ENCODE peak calls at places on chromosomes 4 and X, in seven cellular contexts. O, D, T, H, E, I and S are unnamed samples.

GRCh38 chr4:129362685-129363274 is 266.8 kb downstream of the C4orf33 start:
- DNase-seq in T (peak), E (peak), O (peak), I (peak), D (no peak), H (peak), S (peak)

GRCh38 chr4:79865253-79865652 is 207.8 kb downstream of the ANTXR2 start:
- DNase-seq in T (no peak), E (no peak), O (peak), I (no peak), D (no peak), H (no peak), S (no peak)

GRCh38 chr4:15655223-15656037 is at the start of gene FBXL5:
- DNase-seq in I (peak), H (peak), E (peak), O (no peak), T (peak), D (peak), S (peak)

GRCh38 chr4:188941524-188942109 is 802.4 kb downstream of the TRIML1 start:
- DNase-seq in E (no peak), I (no peak), D (no peak), H (no peak), T (no peak), O (peak), S (no peak)

GRCh38 chr4:7186516-7187296 is 5.6 kb upstream of the SORCS2 start:
- DNase-seq in D (no peak), I (no peak), H (peak), T (no peak), O (no peak), E (no peak), S (no peak)

GRCh38 chr4:145734576-145735329 is 54.8 kb downstream of the C4orf51 start:
- DNase-seq in I (peak), E (peak), O (peak), T (peak), H (no peak), D (no peak), S (no peak)

GRCh38 chrX:115966920-115967319 is 203.6 kb upstream of the AGTR2 start:
- DNase-seq in T (no peak), H (no peak), D (no peak), I (no peak), O (no peak), E (no peak), S (no peak)

GRCh38 chr4:13797061-13797460 is 169.5 kb upstream of the BOD1L1 start:
- DNase-seq in T (no peak), E (no peak), H (no peak), D (no peak), O (no peak), I (no peak), S (no peak)

GRCh38 chr4:27338530-27338929 is 477.9 kb downstream of the STIM2 start:
- DNase-seq in T (no peak), E (no peak), D (no peak), H (no peak), I (no peak), O (no peak), S (no peak)

GRCh38 chrX:110159235-110159634 is 156.3 kb downstream of the TMEM164 start:
- DNase-seq in O (no peak), H (no peak), E (no peak), I (no peak), T (no peak), D (no peak), S (no peak)

GRCh38 chr4:41360214-41360910 is 103.6 kb downstream of the UCHL1 start:
- DNase-seq in H (no peak), E (peak), T (no peak), D (peak), O (no peak), I (peak), S (peak)

GRCh38 chrX:22060451-22060940 is 28.4 kb downstream of the PHEX start:
- DNase-seq in T (no peak), O (no peak), I (no peak), H (no peak), D (no peak), E (no peak), S (no peak)

GRCh38 chr4:106126062-106126461 is 189.9 kb downstream of the TBCK start:
- DNase-seq in T (no peak), H (no peak), E (no peak), I (no peak), D (no peak), O (no peak), S (no peak)

GRCh38 chrX:116490091-116490490 is 27.3 kb upstream of the CT83 start:
- DNase-seq in O (no peak), D (no peak), T (no peak), I (no peak), E (no peak), H (no peak), S (no peak)

GRCh38 chr4:76339364-76339763 is 32.8 kb downstream of the STBD1 start:
- DNase-seq in H (no peak), D (no peak), T (no peak), E (no peak), I (no peak), O (no peak), S (no peak)